ENCODE peak calls at places on chromosomes 4 and X, in seven cellular contexts. G is IMR-90, S is Peyer's patch, H is HCT116, W is body of pancreas, K is right lobe of liver, M is spleen. T is an unnamed sample.

GRCh38 chr4:108170729-108171540 is 2.2 kb upstream of the LEF1 start:
- DNase-seq in M (no peak), G (no peak), S (no peak), H (no peak), W (no peak), K (no peak), T (no peak)

GRCh38 chr4:37073226-37073840 is 171.2 kb upstream of the NWD2 start:
- DNase-seq in W (no peak), S (no peak), K (no peak), H (no peak), G (no peak), M (no peak), T (no peak)

GRCh38 chr4:2009651-2010233 is 968 bp upstream of the NELFA start:
- DNase-seq in S (peak; percentile 80), M (peak; percentile 91), H (peak; percentile 43), K (peak; percentile 84), G (peak; percentile 45), W (peak; percentile 84), T (peak; percentile 88)

GRCh38 chrX:109283870-109284269 is 198.0 kb downstream of the GUCY2F start:
- DNase-seq in G (no peak), S (no peak), W (no peak), M (no peak), K (no peak), H (no peak), T (no peak)

GRCh38 chr4:161585011-161585410 is 578.8 kb downstream of the FSTL5 start:
- DNase-seq in M (no peak), K (no peak), W (no peak), S (no peak), G (no peak), H (no peak), T (no peak)

GRCh38 chrX:150036181-150036580 is 97.9 kb upstream of the EOLA2 start:
- DNase-seq in S (no peak), K (no peak), W (peak; percentile 21), H (no peak), M (no peak), G (peak; percentile 70), T (no peak)

GRCh38 chr4:5381981-5382441 is 326.3 kb downstream of the EVC2 start:
- DNase-seq in W (no peak), H (no peak), M (no peak), K (no peak), S (no peak), G (peak; percentile 94), T (no peak)

GRCh38 chrX:103063918-103064434 is at the start of gene BEX1:
- DNase-seq in W (peak; percentile 83), H (no peak), G (no peak), K (peak; percentile 58), S (peak; percentile 47), M (peak; percentile 78), T (no peak)

GRCh38 chrX:135625995-135626394 is 87.4 kb upstream of the CT45A1 start:
- DNase-seq in H (peak; percentile 2), G (no peak), S (no peak), M (no peak), W (no peak), K (no peak), T (no peak)

GRCh38 chrX:11480626-11481025 is 185.1 kb downstream of the ARHGAP6 start:
- DNase-seq in M (no peak), K (no peak), S (no peak), W (no peak), H (no peak), G (peak; percentile 51), T (no peak)

GRCh38 chr4:183674153-183674552 is 15.1 kb downstream of the TRAPPC11 start:
- DNase-seq in M (no peak), K (no peak), W (no peak), H (no peak), G (no peak), S (no peak), T (no peak)

GRCh38 chrX:1422135-1422465 is 30.2 kb upstream of the SLC25A6 start:
- DNase-seq in K (no peak), M (peak; percentile 13), G (no peak), H (no peak), W (no peak), S (peak; percentile 10), T (no peak)

GRCh38 chr4:3402409-3403103 is 39.2 kb upstream of the HGFAC start:
- DNase-seq in H (no peak), K (peak; percentile 41), G (peak; percentile 36), M (peak; percentile 57), S (peak; percentile 36), W (no peak), T (peak; percentile 79)

GRCh38 chr4:57023104-57023503 is 44.4 kb downstream of the POLR2B start:
- DNase-seq in G (peak; percentile 97), W (no peak), H (no peak), S (no peak), K (no peak), M (no peak), T (no peak)

GRCh38 chr4:72677886-72678285 is 108.9 kb upstream of the ADAMTS3 start:
- DNase-seq in H (no peak), M (no peak), G (no peak), W (no peak), K (no peak), S (no peak), T (no peak)

GRCh38 chr4:170589597-170590191 is 499.9 kb upstream of the AADAT start:
- DNase-seq in K (no peak), G (no peak), W (no peak), S (no peak), H (peak; percentile 51), M (no peak), T (no peak)

GRCh38 chr4:71602271-71602890 is 181.5 kb downstream of the GC start:
- DNase-seq in M (no peak), G (peak; percentile 3), H (no peak), S (peak; percentile 56), W (no peak), K (no peak), T (no peak)

GRCh38 chrX:8815460-8816065 is 14.4 kb upstream of the FAM9A start:
- DNase-seq in K (no peak), G (peak; percentile 40), H (peak; percentile 2), W (peak; percentile 12), M (no peak), S (no peak), T (no peak)

GRCh38 chrX:35858916-35859315 is 60.6 kb upstream of the CFAP47 start:
- DNase-seq in K (no peak), H (no peak), G (no peak), S (no peak), M (no peak), W (no peak), T (no peak)

GRCh38 chr4:168840988-168841681 is 168.9 kb downstream of the CBR4 start:
- DNase-seq in S (no peak), K (no peak), W (no peak), H (no peak), M (no peak), G (no peak), T (no peak)

GRCh38 chr4:1871471-1872021 is 353 bp downstream of the NSD2 start:
- DNase-seq in H (no peak), K (peak; percentile 69), G (no peak), S (no peak), W (no peak), M (peak; percentile 93), T (no peak)

GRCh38 chrX:46543441-46543840 is 1.8 kb downstream of the ZNF674 start:
- DNase-seq in W (no peak), H (no peak), M (no peak), K (no peak), G (no peak), S (peak; percentile 24), T (no peak)

GRCh38 chrX:43121637-43122036 is 343.7 kb upstream of the PPP1R2C start:
- DNase-seq in H (no peak), K (no peak), W (no peak), M (no peak), S (no peak), G (no peak), T (no peak)
- TF ChIP-seq CTCF in H (no peak), K (no peak), W (no peak), M (no peak), S (no peak), G (peak; percentile 2), T (no peak)

DNA sequence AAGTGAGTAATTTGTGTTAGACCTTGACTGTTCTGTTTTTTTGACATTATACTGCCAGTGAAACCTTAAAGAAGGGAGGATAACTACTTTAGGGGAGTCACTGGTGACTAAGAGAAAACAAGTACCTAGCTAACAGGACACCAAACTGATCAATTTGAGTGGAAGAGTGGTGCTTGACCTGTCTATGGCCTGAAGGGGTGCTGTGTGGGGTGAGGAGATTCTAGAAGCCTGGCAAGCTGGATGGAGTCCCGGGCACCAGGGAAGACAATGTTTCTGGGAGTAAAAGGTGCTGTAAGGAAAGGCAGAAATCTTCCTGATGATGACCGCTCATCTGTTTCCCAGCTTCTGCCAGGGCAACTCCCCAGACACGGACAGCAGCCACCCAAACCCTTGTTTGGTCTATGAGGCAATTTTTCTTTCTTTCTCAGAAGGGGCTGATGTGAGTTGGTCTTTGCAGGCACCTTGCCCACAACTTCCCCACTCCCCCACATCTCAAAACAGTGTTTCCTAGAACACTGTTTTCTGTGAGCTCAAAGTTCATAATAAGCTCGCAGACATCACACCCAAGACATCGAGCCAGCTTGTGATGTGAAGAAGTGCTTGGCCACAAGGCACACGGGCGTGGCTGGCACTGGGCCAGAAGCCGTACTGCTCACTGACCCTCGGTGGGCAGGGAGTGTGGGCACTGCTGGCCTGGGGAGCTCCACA is 4.6 kb downstream of the TXK start:
- DNase-seq in H (no peak), M (peak; percentile 78), K (no peak), W (no peak), S (peak; percentile 62), G (no peak), T (no peak)
- H3K4me3 ChIP-seq in H (no peak overlapping the region), M (no peak overlapping the region), K (no peak overlapping the region), W (no peak overlapping the region), S (no peak overlapping the region), G (no peak overlapping the region), T (no peak overlapping the region)

DNA sequence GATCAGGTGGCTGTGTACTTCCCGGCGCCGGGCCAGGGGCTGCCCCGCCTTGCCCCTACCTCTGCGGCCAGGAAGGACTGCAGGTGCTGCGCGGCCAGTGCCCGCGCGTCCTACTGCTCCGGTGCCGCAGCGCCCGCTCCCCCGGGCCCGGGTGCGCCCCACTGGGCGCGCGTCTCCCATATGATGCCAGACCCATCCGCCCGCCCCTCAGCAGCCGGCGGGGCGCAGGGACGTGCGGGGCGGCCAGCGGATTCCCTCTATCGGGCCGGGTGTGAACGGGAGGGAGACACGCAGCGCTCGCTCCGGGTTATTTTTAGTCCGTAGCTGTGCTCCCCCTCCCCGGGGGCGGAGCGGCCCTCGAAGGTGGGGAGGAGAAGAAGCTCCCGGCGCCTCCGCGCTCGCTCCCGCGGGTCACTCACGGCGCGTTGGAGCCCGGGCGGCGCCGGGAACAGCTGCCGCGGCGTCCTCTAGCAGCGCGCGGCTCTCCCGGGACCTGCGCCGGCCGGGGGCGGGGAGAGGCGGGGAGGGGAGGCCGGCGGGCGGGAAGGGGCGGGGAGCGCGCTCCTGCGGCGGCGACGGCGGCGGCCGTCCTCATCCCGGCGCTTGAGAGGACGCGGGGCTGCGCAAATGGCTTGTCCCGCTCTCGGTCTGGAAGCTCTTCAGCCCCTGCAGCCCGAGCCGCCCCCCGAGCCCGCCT is 103.6 kb downstream of the UCHL1 start:
- DNase-seq in H (no peak), W (peak; percentile 66), K (peak; percentile 83), M (peak; percentile 82), G (peak; percentile 20), S (peak; percentile 64), T (peak; percentile 91)
- TF ChIP-seq POLR2A in H (no peak), W (peak; percentile 68), K (peak; percentile 72), M (no peak), G (no peak), S (no peak), T (no peak)

GRCh38 chrX:117120700-117121099 is 657.9 kb upstream of the CT83 start:
- DNase-seq in G (no peak), K (no peak), S (no peak), W (no peak), H (no peak), M (no peak), T (no peak)
- TF ChIP-seq CTCF in G (no peak), K (peak; percentile 9), S (no peak), W (no peak), H (no peak), M (no peak), T (no peak)

GRCh38 chrX:106959897-106960296 is 39.7 kb downstream of the CLDN2 start:
- DNase-seq in W (peak; percentile 2), S (no peak), K (no peak), G (peak; percentile 33), M (no peak), H (no peak), T (no peak)
- H3K4me3 ChIP-seq in W (no peak overlapping the region), S (no peak overlapping the region), K (no peak overlapping the region), G (no peak overlapping the region), M (no peak overlapping the region), H (no peak overlapping the region), T (no peak overlapping the region)

T was measured in lower leg skin.